ENCODE peak calls at places on chromosomes 1 and 21, in nine cellular contexts. G, U, M, A, B, Q, H, K and J are unnamed samples.

GRCh38 chr1:211331011-211331709 is 4.5 kb downstream of the TRAF5 start:
- DNase-seq in G (no peak), U (no peak), M (no peak), A (no peak), B (no peak), Q (no peak), H (no peak), K (no peak), J (no peak)

GRCh38 chr1:8121261-8122159 is 95.4 kb upstream of the ERRFI1 start:
- DNase-seq in G (no peak), U (no peak), M (no peak), A (peak), B (no peak), Q (no peak), H (no peak), K (no peak), J (no peak)

GRCh38 chr1:15767941-15768340 is 9.3 kb downstream of the FBLIM1 start:
- DNase-seq in G (no peak), U (no peak), M (no peak), A (no peak), B (no peak), Q (no peak), H (no peak), K (no peak), J (no peak)

GRCh38 chr1:247376659-247377058 is 39.3 kb upstream of the NLRP3 start:
- DNase-seq in G (no peak), U (no peak), M (no peak), A (no peak), B (no peak), Q (no peak), H (no peak), K (no peak), J (no peak)

GRCh38 chr1:230276401-230276800 is 149.7 kb downstream of the PGBD5 start:
- DNase-seq in G (no peak), U (no peak), M (no peak), A (peak), B (peak), Q (no peak), H (no peak), K (no peak), J (no peak)

GRCh38 chr1:223700388-223700918 is 11.9 kb upstream of the CAPN2 start:
- DNase-seq in G (no peak), U (no peak), M (no peak), A (no peak), B (no peak), Q (no peak), H (no peak), K (no peak), J (no peak)

GRCh38 chr21:42112857-42113256 is 41.7 kb downstream of the UMODL1 start:
- DNase-seq in G (no peak), U (peak), M (peak), A (no peak), B (no peak), Q (no peak), H (no peak), K (no peak), J (no peak)

GRCh38 chr1:149917590-149918144 is at the start of gene SV2A:
- DNase-seq in G (no peak), U (peak), M (no peak), A (peak), B (no peak), Q (peak), H (peak), K (no peak), J (peak)

GRCh38 chr1:108041360-108042143 is 76.6 kb upstream of the VAV3 start:
- DNase-seq in G (no peak), U (no peak), M (no peak), A (no peak), B (no peak), Q (peak), H (no peak), K (no peak), J (no peak)

GRCh38 chr1:234841710-234842231 is 231.8 kb upstream of the IRF2BP2 start:
- DNase-seq in G (no peak), U (peak), M (no peak), A (peak), B (peak), Q (no peak), H (no peak), K (no peak), J (no peak)

GRCh38 chr1:30320581-30320890 is 402.8 kb downstream of the MATN1 start:
- DNase-seq in G (no peak), U (no peak), M (no peak), A (no peak), B (no peak), Q (no peak), H (no peak), K (no peak), J (no peak)

GRCh38 chr21:46180778-46181391 is 3.4 kb downstream of the SPATC1L start:
- DNase-seq in G (no peak), U (no peak), M (no peak), A (no peak), B (no peak), Q (no peak), H (no peak), K (no peak), J (no peak)

GRCh38 chr1:185499986-185500626 is 183.1 kb upstream of the IVNS1ABP start:
- DNase-seq in G (no peak), U (no peak), M (peak), A (no peak), B (no peak), Q (peak), H (no peak), K (no peak), J (no peak)

GRCh38 chr21:15964181-15964855 is 234.5 kb downstream of the USP25 start:
- DNase-seq in G (no peak), U (no peak), M (no peak), A (no peak), B (no peak), Q (no peak), H (no peak), K (no peak), J (no peak)

GRCh38 chr1:154006136-154006535 is 15.6 kb downstream of the RPS27 start:
- DNase-seq in G (no peak), U (no peak), M (no peak), A (no peak), B (no peak), Q (peak), H (no peak), K (no peak), J (no peak)

GRCh38 chr1:17136145-17136544 is 16.9 kb upstream of the PADI2 start:
- DNase-seq in G (no peak), U (no peak), M (no peak), A (no peak), B (no peak), Q (no peak), H (no peak), K (no peak), J (no peak)

GRCh38 chr21:29240136-29240535 is 58.6 kb upstream of the BACH1 start:
- DNase-seq in G (no peak), U (no peak), M (no peak), A (no peak), B (no peak), Q (no peak), H (no peak), K (no peak), J (no peak)

GRCh38 chr1:169711469-169712308 is at the start of gene SELL:
- DNase-seq in G (peak), U (peak), M (peak), A (peak), B (no peak), Q (peak), H (peak), K (peak), J (peak)